ENCODE peak calls at places on chromosomes 12 and 14, in ten cellular contexts. X is left lung, Q is heart right ventricle, P is ascending aorta, A is fibroblast of the aortic adventitia, H is bronchial epithelial cell, F is right lobe of liver, J is A549, T is Calu3, N is fibroblast of pulmonary artery. L is an unnamed sample.

GRCh38 chr12:51863921-51864700 is 15.6 kb upstream of the FIGNL2 start:
- DNase-seq in X (no peak), Q (no peak), P (no peak), A (no peak), H (no peak), F (peak), J (no peak), T (no peak), N (no peak), L (peak)

GRCh38 chr12:128388461-128388921 is 121.5 kb downstream of the TMEM132C start:
- DNase-seq in X (no peak), Q (peak), P (no peak), A (no peak), H (no peak), F (no peak), J (no peak), T (no peak), N (peak), L (no peak)

GRCh38 chr12:62934799-62935674 is at the start of gene PPM1H:
- DNase-seq in X (peak), Q (peak), P (no peak), A (peak), H (no peak), F (peak), J (peak), T (peak), N (peak), L (peak)

GRCh38 chr14:85471744-85472143 is 58.2 kb upstream of the FLRT2 start:
- DNase-seq in X (peak), Q (peak), P (no peak), A (peak), H (peak), F (no peak), J (peak), T (peak), N (peak), L (no peak)

GRCh38 chr14:45212231-45212630 is 40.8 kb downstream of the MIS18BP1 start:
- DNase-seq in X (no peak), Q (no peak), P (no peak), A (no peak), H (no peak), F (no peak), J (no peak), T (no peak), N (no peak), L (no peak)

GRCh38 chr12:29050503-29050902 is 98.6 kb upstream of the FAR2 start:
- DNase-seq in X (no peak), Q (no peak), P (no peak), A (no peak), H (no peak), F (no peak), J (no peak), T (no peak), N (no peak), L (peak)

GRCh38 chr12:12881495-12881894 is 9.9 kb upstream of the GPRC5A start:
- DNase-seq in X (no peak), Q (no peak), P (no peak), A (peak), H (peak), F (no peak), J (peak), T (peak), N (peak), L (no peak)

GRCh38 chr12:26276709-26277108 is 81.3 kb downstream of the SSPN start:
- DNase-seq in X (no peak), Q (no peak), P (no peak), A (no peak), H (no peak), F (no peak), J (no peak), T (no peak), N (peak), L (no peak)

GRCh38 chr12:127559349-127560040 is 707.5 kb upstream of the TMEM132C start:
- DNase-seq in X (peak), Q (peak), P (no peak), A (peak), H (peak), F (no peak), J (peak), T (no peak), N (peak), L (no peak)

GRCh38 chr14:72315720-72316119 is 383.5 kb downstream of the RGS6 start:
- DNase-seq in X (no peak), Q (no peak), P (no peak), A (no peak), H (no peak), F (no peak), J (no peak), T (no peak), N (no peak), L (no peak)

GRCh38 chr14:94752575-94752974 is 17.3 kb downstream of the GSC start:
- DNase-seq in X (no peak), Q (peak), P (no peak), A (no peak), H (no peak), F (no peak), J (no peak), T (no peak), N (no peak), L (no peak)

GRCh38 chr14:21025374-21026151 is 702 bp upstream of the NDRG2 start:
- DNase-seq in X (no peak), Q (peak), P (no peak), A (no peak), H (no peak), F (peak), J (no peak), T (no peak), N (no peak), L (no peak)

GRCh38 chr12:66550626-66551025 is 128.2 kb downstream of the GRIP1 start:
- DNase-seq in X (no peak), Q (no peak), P (no peak), A (no peak), H (peak), F (no peak), J (no peak), T (no peak), N (no peak), L (no peak)

GRCh38 chr12:101051901-101052550 is 158.0 kb downstream of the SLC5A8 start:
- DNase-seq in X (no peak), Q (no peak), P (no peak), A (peak), H (peak), F (no peak), J (peak), T (peak), N (peak), L (no peak)

DNA sequence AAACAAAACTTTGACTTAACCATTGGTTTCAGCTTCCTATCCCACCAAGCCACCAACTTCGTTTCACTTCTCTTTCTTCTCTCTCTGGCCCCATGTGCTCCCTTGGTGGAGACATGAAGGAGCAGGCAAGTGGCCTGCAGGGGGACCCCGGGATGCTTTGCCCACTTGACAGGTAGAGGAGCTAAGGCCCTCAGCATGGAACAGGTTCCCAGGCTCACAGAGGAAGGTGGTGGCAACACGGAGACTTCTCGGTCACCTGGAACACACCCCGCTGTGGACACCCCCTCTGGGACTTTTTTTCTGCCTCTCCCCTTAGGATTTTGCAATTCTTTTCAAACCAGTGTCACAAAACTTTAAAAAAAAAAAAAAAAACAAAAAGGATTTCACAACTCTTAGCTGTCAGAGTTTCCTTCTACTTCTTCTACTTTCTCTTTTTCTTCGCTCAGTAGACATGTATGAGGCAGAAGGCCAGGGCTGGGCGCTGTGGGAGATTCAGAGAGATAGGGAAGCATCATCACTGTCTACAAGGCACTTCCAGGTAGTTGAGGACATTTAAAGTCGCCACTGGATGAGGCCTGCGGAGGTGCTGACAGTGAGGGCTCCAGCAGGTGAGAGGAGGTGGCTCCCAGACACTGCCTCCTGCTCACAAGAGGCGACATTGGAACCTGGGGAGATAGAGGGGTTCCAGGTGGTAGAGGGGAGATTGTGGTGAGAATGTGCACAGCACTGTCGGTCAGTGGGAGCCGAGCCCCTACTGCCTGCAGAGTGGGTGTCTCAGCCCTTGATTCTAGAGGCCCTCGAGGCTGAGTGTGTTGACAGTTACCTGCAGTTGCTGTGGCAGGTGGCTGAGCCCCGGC is 119.6 kb downstream of the GCH1 start:
- DNase-seq in X (peak), Q (no peak), P (no peak), A (no peak), H (no peak), F (peak), J (peak), T (peak), N (no peak), L (peak)
- TF ChIP-seq CTCF in X (no peak), Q (no peak), P (no peak), A (no peak), H (no peak), F (no peak), J (no peak), T (no peak), N (peak), L (peak)

GRCh38 chr12:5433081-5433839 is 1.4 kb downstream of the NTF3 start:
- DNase-seq in X (no peak), Q (no peak), P (no peak), A (no peak), H (no peak), F (peak), J (no peak), T (no peak), N (no peak), L (no peak)

GRCh38 chr12:5429741-5430557 is 2.0 kb upstream of the NTF3 start:
- DNase-seq in X (no peak), Q (no peak), P (no peak), A (no peak), H (no peak), F (no peak), J (no peak), T (no peak), N (no peak), L (no peak)

GRCh38 chr12:5432011-5432400 is at the start of gene NTF3:
- DNase-seq in X (no peak), Q (peak), P (no peak), A (peak), H (no peak), F (peak), J (no peak), T (no peak), N (peak), L (peak)

GRCh38 chr12:5430639-5431603 is 987 bp upstream of the NTF3 start:
- DNase-seq in X (no peak), Q (no peak), P (no peak), A (no peak), H (no peak), F (no peak), J (no peak), T (no peak), N (no peak), L (peak)

GRCh38 chr12:5428332-5429221 is 3.3 kb upstream of the NTF3 start:
- DNase-seq in X (no peak), Q (peak), P (no peak), A (peak), H (no peak), F (no peak), J (no peak), T (no peak), N (peak), L (peak)
- TF ChIP-seq CTCF in X (no peak), Q (peak), P (peak), A (peak), H (peak), F (peak), J (no peak), T (no peak), N (peak), L (no peak)

GRCh38 chr14:102979406-102979805 is 56.9 kb downstream of the AMN start:
- DNase-seq in X (no peak), Q (no peak), P (no peak), A (no peak), H (no peak), F (no peak), J (no peak), T (no peak), N (no peak), L (no peak)
- TF ChIP-seq CTCF in X (no peak), Q (no peak), P (no peak), A (no peak), H (no peak), F (no peak), J (no peak), T (no peak), N (no peak), L (no peak)

GRCh38 chr14:70045715-70046535 is 142.8 kb downstream of the SLC8A3 start:
- DNase-seq in X (peak), Q (peak), P (no peak), A (peak), H (peak), F (peak), J (peak), T (peak), N (peak), L (peak)
- TF ChIP-seq CTCF in X (peak), Q (peak), P (no peak), A (peak), H (peak), F (peak), J (peak), T (peak), N (peak), L (peak)

GRCh38 chr14:92458959-92459478 is 54.6 kb upstream of the RIN3 start:
- DNase-seq in X (no peak), Q (no peak), P (no peak), A (no peak), H (no peak), F (no peak), J (no peak), T (no peak), N (no peak), L (no peak)

GRCh38 chr14:92458136-92458958 is 55.2 kb upstream of the RIN3 start:
- DNase-seq in X (no peak), Q (no peak), P (no peak), A (no peak), H (no peak), F (no peak), J (no peak), T (no peak), N (no peak), L (no peak)

GRCh38 chr14:92460541-92460915 is 53.1 kb upstream of the RIN3 start:
- DNase-seq in X (no peak), Q (no peak), P (no peak), A (no peak), H (no peak), F (no peak), J (no peak), T (no peak), N (no peak), L (no peak)

GRCh38 chr14:92460916-92461579 is 52.5 kb upstream of the RIN3 start:
- DNase-seq in X (peak), Q (peak), P (no peak), A (peak), H (no peak), F (no peak), J (no peak), T (no peak), N (peak), L (peak)

DNA sequence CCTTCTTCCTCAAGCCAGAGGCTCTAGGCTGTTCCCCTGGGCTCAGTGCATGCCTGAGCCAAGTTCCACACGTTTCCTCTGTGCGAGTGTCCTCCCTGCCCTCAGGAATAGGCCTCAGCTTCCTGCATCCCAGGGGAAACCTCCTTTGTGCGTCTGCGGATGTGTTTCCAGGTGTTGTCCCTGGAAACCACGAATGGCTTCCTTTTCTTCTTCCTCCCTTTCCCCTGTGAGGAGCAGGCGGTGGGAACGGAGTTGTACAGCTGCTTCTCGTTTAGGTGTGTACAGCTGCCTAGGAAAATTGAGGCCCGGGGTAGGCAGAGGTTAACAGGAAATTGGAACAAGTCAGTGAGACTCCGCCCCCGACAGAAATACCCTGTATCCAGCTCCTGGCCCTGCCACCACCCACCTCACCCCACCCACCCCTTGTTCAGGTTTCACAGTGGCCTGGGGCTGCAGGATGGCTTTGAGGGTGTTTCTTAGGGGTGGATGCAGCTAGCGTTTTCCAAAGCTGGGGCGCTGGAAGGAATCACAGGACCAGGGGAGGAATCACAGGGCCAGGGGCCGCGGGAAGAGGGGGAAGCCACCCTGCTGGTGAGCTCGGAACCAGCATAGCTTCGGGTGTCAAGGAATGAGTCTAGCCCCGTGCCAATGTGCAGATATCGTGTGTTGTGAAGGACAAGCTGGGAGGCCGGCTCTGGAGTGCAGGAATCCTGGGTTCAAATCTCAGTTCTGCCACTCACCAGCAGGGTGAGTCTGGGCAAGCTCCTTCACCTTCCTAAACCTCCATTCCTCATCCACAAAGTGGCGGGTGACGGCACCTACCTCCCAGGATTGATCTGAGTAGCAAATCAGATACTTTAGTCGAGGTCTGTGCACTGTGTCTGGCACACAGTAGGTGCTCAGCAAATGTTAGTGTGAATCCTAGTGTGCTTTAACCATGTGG is 53.8 kb upstream of the RIN3 start:
- DNase-seq in X (no peak), Q (peak), P (no peak), A (no peak), H (no peak), F (no peak), J (no peak), T (no peak), N (peak), L (no peak)
- TF ChIP-seq CTCF in X (peak), Q (peak), P (no peak), A (peak), H (no peak), F (no peak), J (no peak), T (no peak), N (peak), L (no peak)